ENCODE peak calls at places on chromosomes 12 and 14, in seven cellular contexts. P is IMR-90, Q is cardiac fibroblast, L is ovary, N is epithelial cell of esophagus, V is psoas muscle, M is heart left ventricle. Z is an unnamed sample.

GRCh38 chr12:3222935-3223334 is 145.8 kb downstream of the TSPAN9 start:
- DNase-seq in P (no peak), L (no peak), Q (no peak), M (no peak), N (no peak), V (no peak), Z (no peak)

GRCh38 chr12:51371295-51371953 is 19.8 kb downstream of the GALNT6 start:
- DNase-seq in M (peak), L (peak), V (peak), Q (peak), N (peak), P (peak), Z (peak)

GRCh38 chr12:105418232-105418631 is 87.7 kb downstream of the C12orf75 start:
- DNase-seq in Q (peak), N (peak), M (no peak), P (peak), V (no peak), L (no peak), Z (peak)

GRCh38 chr12:61538951-61539350 is 721.3 kb upstream of the USP15 start:
- DNase-seq in N (peak), P (no peak), V (no peak), L (no peak), M (no peak), Q (no peak), Z (no peak)

GRCh38 chr12:2402180-2402579 is 349.4 kb downstream of the CACNA1C start:
- DNase-seq in M (no peak), N (no peak), L (no peak), Q (no peak), V (no peak), P (no peak), Z (no peak)

GRCh38 chr12:39905152-39905551 is 200.7 kb downstream of the SLC2A13 start:
- DNase-seq in N (no peak), Q (peak), L (peak), P (peak), M (peak), V (peak), Z (peak)

GRCh38 chr14:71119075-71119474 is 211.8 kb downstream of the PCNX1 start:
- DNase-seq in L (no peak), V (no peak), M (no peak), N (peak), P (peak), Q (peak), Z (no peak)

GRCh38 chr14:20684662-20685456 is 499 bp downstream of the RNASE4 start:
- DNase-seq in N (peak), V (peak), P (peak), M (no peak), Q (peak), L (peak), Z (no peak)

GRCh38 chr12:131092911-131093901 is 139.5 kb downstream of the ADGRD1 start:
- DNase-seq in M (peak), P (no peak), Q (no peak), N (no peak), L (peak), V (peak), Z (peak)

GRCh38 chr14:68379510-68380303 is 413.2 kb downstream of the ZFP36L1 start:
- DNase-seq in M (no peak), Q (no peak), L (no peak), P (no peak), N (no peak), V (no peak), Z (no peak)

GRCh38 chr12:26238341-26239126 is 43.2 kb downstream of the SSPN start:
- DNase-seq in L (no peak), Q (no peak), N (no peak), M (peak), V (no peak), P (no peak), Z (no peak)

GRCh38 chr12:47408171-47408871 is 297.5 kb downstream of the RPAP3 start:
- DNase-seq in P (no peak), Q (peak), V (no peak), N (peak), L (no peak), M (no peak), Z (no peak)

GRCh38 chr14:51079085-51079484 is 15.8 kb downstream of the TRIM9 start:
- DNase-seq in P (no peak), L (no peak), V (no peak), N (peak), M (no peak), Q (no peak), Z (no peak)

GRCh38 chr12:126171936-126172559 is 1106.8 kb downstream of the AACS start:
- DNase-seq in M (no peak), Q (peak), V (no peak), L (no peak), N (no peak), P (no peak), Z (no peak)

GRCh38 chr12:62562892-62563291 is 96.3 kb downstream of the MON2 start:
- DNase-seq in P (peak), M (no peak), L (no peak), N (peak), Q (peak), V (no peak), Z (no peak)

GRCh38 chr12:104672501-104673265 is 215.9 kb downstream of the CHST11 start:
- DNase-seq in L (no peak), N (peak), V (peak), Q (peak), M (peak), P (no peak), Z (no peak)

GRCh38 chr14:91186515-91187066 is 57.9 kb downstream of the GPR68 start:
- DNase-seq in V (no peak), M (no peak), N (peak), Q (peak), P (peak), L (no peak), Z (no peak)

GRCh38 chr12:39763071-39763893 is 143.7 kb upstream of the ABCD2 start:
- DNase-seq in N (no peak), Q (no peak), V (no peak), P (no peak), L (no peak), M (no peak), Z (no peak)

GRCh38 chr12:124834822-124835221 is 28.8 kb downstream of the SCARB1 start:
- DNase-seq in M (no peak), V (no peak), Q (no peak), P (no peak), L (no peak), N (no peak), Z (no peak)

GRCh38 chr14:63713765-63714164 is 14.1 kb downstream of the SGPP1 start:
- DNase-seq in N (peak), L (no peak), Q (peak), V (no peak), P (peak), M (no peak), Z (peak)

GRCh38 chr12:18683603-18684002 is 54.2 kb downstream of the PLCZ1 start:
- DNase-seq in N (peak), Q (peak), P (peak), M (no peak), L (no peak), V (no peak), Z (no peak)

GRCh38 chr12:56836800-56837663 is 73.9 kb downstream of the HSD17B6 start:
- DNase-seq in L (no peak), M (no peak), N (peak), P (peak), V (no peak), Q (peak), Z (no peak)

GRCh38 chr14:33404964-33405574 is 466.4 kb downstream of the NPAS3 start:
- DNase-seq in M (no peak), Q (no peak), L (no peak), V (no peak), N (no peak), P (no peak), Z (no peak)

GRCh38 chr14:75646762-75647161 is 13.9 kb downstream of the ERG28 start:
- DNase-seq in M (no peak), V (peak), L (no peak), P (no peak), N (no peak), Q (no peak), Z (no peak)

GRCh38 chr14:92549853-92550244 is 36.3 kb downstream of the RIN3 start:
- DNase-seq in P (peak), N (no peak), V (peak), L (no peak), Q (no peak), M (peak), Z (no peak)

GRCh38 chr14:58752782-58753181 is 115.0 kb downstream of the DACT1 start:
- DNase-seq in N (peak), P (no peak), M (peak), Q (peak), V (peak), L (peak), Z (no peak)

GRCh38 chr14:60565211-60565610 is 56.3 kb downstream of the SIX6 start:
- DNase-seq in M (no peak), N (peak), V (no peak), P (peak), L (no peak), Q (peak), Z (peak)

GRCh38 chr12:92945659-92946220 is 16.6 kb upstream of the EEA1 start:
- DNase-seq in L (no peak), N (no peak), V (no peak), P (no peak), M (no peak), Q (no peak), Z (no peak)

GRCh38 chr14:50116221-50116956 is at the start of gene VCPKMT:
- DNase-seq in M (peak), L (peak), Q (peak), N (peak), P (peak), V (peak), Z (peak)

GRCh38 chr12:57603758-57604453 is 718 bp upstream of the DTX3 start:
- DNase-seq in V (no peak), M (peak), P (peak), Q (peak), N (peak), L (peak), Z (no peak)

GRCh38 chr12:116693259-116694227 is 44.3 kb downstream of the SPRING1 start:
- DNase-seq in V (no peak), Q (no peak), N (peak), L (no peak), M (no peak), P (no peak), Z (no peak)

GRCh38 chr12:18849761-18850160 is 111.8 kb downstream of the CAPZA3 start:
- DNase-seq in L (no peak), V (no peak), N (peak), M (no peak), P (peak), Q (no peak), Z (no peak)

GRCh38 chr12:12839886-12840285 is 26.7 kb downstream of the DDX47 start:
- DNase-seq in Q (peak), M (no peak), P (peak), L (no peak), V (peak), N (peak), Z (peak)

GRCh38 chr12:20436367-20436766 is 68.0 kb downstream of the PDE3A start:
- DNase-seq in P (peak), L (no peak), Q (peak), M (no peak), V (no peak), N (no peak), Z (no peak)

GRCh38 chr12:27844427-27845090 is 64.5 kb upstream of the MANSC4 start:
- DNase-seq in N (peak), Q (peak), M (no peak), P (peak), L (no peak), V (no peak), Z (no peak)
- H3K4me3 ChIP-seq in N (no peak), Q (no peak), M (no peak), P (no peak), L (no peak), V (no peak), Z (no peak)

GRCh38 chr14:105022276-105022670 is 1.4 kb upstream of the CDCA4 start:
- DNase-seq in N (no peak), Q (no peak), L (no peak), M (no peak), V (no peak), P (no peak), Z (no peak)
- H3K4me3 ChIP-seq in N (peak), Q (peak), L (no peak), M (no peak), V (peak), P (no peak), Z (peak)

GRCh38 chr12:552466-552865 is 92.7 kb downstream of the B4GALNT3 start:
- DNase-seq in M (no peak), Q (no peak), N (no peak), P (no peak), L (no peak), V (no peak), Z (no peak)

GRCh38 chr12:556498-556897 is 96.8 kb downstream of the B4GALNT3 start:
- DNase-seq in L (no peak), Q (no peak), P (no peak), M (no peak), V (no peak), N (no peak), Z (no peak)

GRCh38 chr12:554001-554285 is 94.2 kb downstream of the B4GALNT3 start:
- DNase-seq in Q (no peak), P (no peak), V (no peak), M (no peak), N (no peak), L (no peak), Z (no peak)

GRCh38 chr12:550473-551260 is 90.9 kb downstream of the B4GALNT3 start:
- DNase-seq in M (peak), N (no peak), P (no peak), L (no peak), V (no peak), Q (no peak), Z (no peak)

GRCh38 chr12:553216-554000 is 93.7 kb downstream of the B4GALNT3 start:
- DNase-seq in N (no peak), M (no peak), V (no peak), Q (no peak), P (no peak), L (no peak), Z (no peak)
- H3K4me3 ChIP-seq in N (no peak), M (no peak), V (no peak), Q (no peak), P (no peak), L (no peak), Z (no peak)

DNA sequence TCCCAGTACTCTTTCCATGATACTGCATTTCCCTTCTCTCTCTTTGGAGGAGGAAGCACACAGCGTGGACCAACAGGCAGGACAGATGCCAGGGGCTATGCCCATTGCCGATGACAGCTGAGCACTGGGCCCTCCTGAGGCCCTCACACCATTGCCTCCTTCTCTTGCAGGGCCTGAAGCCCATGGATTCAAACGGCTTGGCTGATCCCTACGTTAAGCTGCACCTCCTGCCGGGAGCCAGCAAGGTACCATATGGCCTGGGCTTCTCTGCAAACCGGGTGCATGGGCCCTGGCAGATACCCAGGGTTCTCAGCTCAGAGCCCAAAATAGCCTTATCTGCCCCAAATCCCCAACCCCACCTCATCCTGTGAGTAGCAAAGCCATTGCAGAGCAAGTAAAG is 25.2 kb upstream of the OAS1 start:
- DNase-seq in P (no peak), Q (no peak), N (no peak), M (no peak), L (no peak), V (no peak), Z (no peak)
- H3K4me3 ChIP-seq in P (no peak), Q (no peak), N (no peak), M (no peak), L (no peak), V (no peak), Z (no peak)

GRCh38 chr12:127555071-127555470 is 711.9 kb upstream of the TMEM132C start:
- DNase-seq in P (no peak), V (no peak), L (no peak), Q (no peak), M (no peak), N (no peak), Z (no peak)

GRCh38 chr12:127559349-127560040 is 707.5 kb upstream of the TMEM132C start:
- DNase-seq in N (peak), Q (peak), V (no peak), P (peak), M (peak), L (no peak), Z (peak)

GRCh38 chr12:127560041-127560478 is 706.9 kb upstream of the TMEM132C start:
- DNase-seq in L (no peak), V (no peak), M (no peak), N (no peak), Q (no peak), P (no peak), Z (no peak)

GRCh38 chr12:127558363-127558762 is 708.6 kb upstream of the TMEM132C start:
- DNase-seq in V (no peak), N (no peak), P (no peak), Q (no peak), M (no peak), L (no peak), Z (no peak)

GRCh38 chr12:127556487-127556886 is 710.5 kb upstream of the TMEM132C start:
- DNase-seq in V (no peak), N (no peak), Q (no peak), M (no peak), L (no peak), P (no peak), Z (no peak)
- H3K4me3 ChIP-seq in V (no peak), N (no peak), Q (no peak), M (no peak), L (no peak), P (no peak), Z (no peak)

DNA sequence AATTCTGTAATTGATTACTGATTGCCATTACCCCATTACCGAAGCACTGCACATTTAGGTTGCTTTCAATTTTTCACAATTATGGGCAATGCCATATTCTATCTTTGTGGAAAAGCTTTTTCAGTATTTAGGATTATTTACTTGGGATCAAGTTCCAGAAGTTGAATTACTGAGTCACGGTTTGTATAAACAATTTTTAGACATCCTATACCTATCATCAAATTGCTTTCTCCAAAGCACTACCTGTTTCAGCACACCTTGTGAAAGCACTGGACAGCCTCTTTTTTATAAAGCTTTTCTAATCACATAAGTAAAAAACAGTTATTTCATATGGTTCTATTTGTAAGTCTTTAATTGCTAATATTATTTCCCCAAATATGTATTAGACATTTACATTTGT is 221.5 kb upstream of the CAND1 start:
- DNase-seq in V (no peak), P (no peak), L (no peak), N (no peak), Q (no peak), M (no peak), Z (no peak)
- H3K4me3 ChIP-seq in V (no peak), P (no peak), L (no peak), N (no peak), Q (no peak), M (no peak), Z (no peak)